ENCODE peak calls at places on chromosome X, in four cellular contexts. R is HepG2, U is K562, I is GM12878. B is an unnamed sample.

GRCh38 chrX:82589410-82589809 is 918.7 kb upstream of the POU3F4 start:
- DNase-seq in R (no peak), U (no peak), I (no peak), B (no peak)

GRCh38 chrX:150898343-150899190 is at the start of gene CD99L2:
- DNase-seq in R (peak; percentile 52), U (peak; percentile 94), I (no peak), B (peak; percentile 87)

GRCh38 chrX:38754102-38754790 is 47.0 kb upstream of the MID1IP1 start:
- DNase-seq in R (peak; percentile 19), U (peak; percentile 25), I (peak; percentile 31), B (peak; percentile 12)

GRCh38 chrX:72621163-72621562 is 48.5 kb upstream of the HDAC8 start:
- DNase-seq in R (no peak), U (no peak), I (no peak), B (no peak)

GRCh38 chrX:49838374-49838773 is 9.3 kb downstream of the PAGE4 start:
- DNase-seq in R (peak; percentile 37), U (peak; percentile 19), I (no peak), B (peak; percentile 24)

GRCh38 chrX:128975716-128976115 is 547.6 kb downstream of the SMARCA1 start:
- DNase-seq in R (peak; percentile 23), U (peak; percentile 6), I (no peak), B (peak; percentile 75)

GRCh38 chrX:19017271-19017670 is 33.4 kb upstream of the PHKA2 start:
- DNase-seq in R (peak; percentile 13), U (peak; percentile 49), I (no peak), B (peak; percentile 20)

GRCh38 chrX:132181364-132181763 is 37.9 kb downstream of the RAP2C start:
- DNase-seq in R (no peak), U (no peak), I (no peak), B (no peak)

GRCh38 chrX:40047485-40047884 is 50.3 kb downstream of the BCOR start:
- DNase-seq in R (no peak), U (no peak), I (no peak), B (no peak)

GRCh38 chrX:40152706-40153334 is 55.1 kb upstream of the BCOR start:
- DNase-seq in R (no peak), U (peak; percentile 48), I (no peak), B (no peak)

GRCh38 chrX:38632516-38632915 is 71.2 kb downstream of the TSPAN7 start:
- DNase-seq in R (no peak), U (no peak), I (no peak), B (no peak)

GRCh38 chrX:41561045-41561444 is 113.9 kb downstream of the NYX start:
- DNase-seq in R (no peak), U (peak; percentile 19), I (peak; percentile 17), B (no peak)

GRCh38 chrX:87805829-87806490 is 288.4 kb downstream of the KLHL4 start:
- DNase-seq in R (no peak), U (no peak), I (no peak), B (no peak)

GRCh38 chrX:39907964-39908616 is 189.7 kb downstream of the BCOR start:
- DNase-seq in R (peak; percentile 61), U (no peak), I (no peak), B (no peak)

GRCh38 chrX:40260123-40260751 is 162.5 kb upstream of the BCOR start:
- DNase-seq in R (no peak), U (no peak), I (no peak), B (no peak)

GRCh38 chrX:154730271-154730883 is 20.5 kb downstream of the GAB3 start:
- DNase-seq in R (no peak), U (no peak), I (no peak), B (no peak)
- TF ChIP-seq MAX in R (no peak), U (no peak), I (no peak), B (no peak)

GRCh38 chrX:136608295-136608933 is 39.5 kb upstream of the CD40LG start:
- DNase-seq in R (no peak), U (no peak), I (no peak), B (peak; percentile 42)
- TF ChIP-seq CBFB in R (no peak), U (no peak), I (no peak), B (no peak)

GRCh38 chrX:135543924-135544323 is 23.5 kb downstream of the INTS6L start:
- DNase-seq in R (no peak), U (no peak), I (no peak), B (peak; percentile 40)
- TF ChIP-seq MAX in R (no peak), U (no peak), I (no peak), B (no peak)

GRCh38 chrX:8726031-8726652 is 5.8 kb downstream of the ANOS1 start:
- DNase-seq in R (no peak), U (no peak), I (no peak), B (no peak)
- TF ChIP-seq CBFB in R (no peak), U (no peak), I (no peak), B (no peak)

GRCh38 chrX:112931478-112931877 is 90.8 kb upstream of the AMOT start:
- DNase-seq in R (no peak), U (no peak), I (no peak), B (no peak)
- TF ChIP-seq MAX in R (no peak), U (no peak), I (no peak), B (no peak)

GRCh38 chrX:20461576-20461975 is 194.9 kb upstream of the RPS6KA3 start:
- DNase-seq in R (no peak), U (no peak), I (no peak), B (no peak)
- TF ChIP-seq CBFB in R (no peak), U (no peak), I (no peak), B (no peak)

DNA sequence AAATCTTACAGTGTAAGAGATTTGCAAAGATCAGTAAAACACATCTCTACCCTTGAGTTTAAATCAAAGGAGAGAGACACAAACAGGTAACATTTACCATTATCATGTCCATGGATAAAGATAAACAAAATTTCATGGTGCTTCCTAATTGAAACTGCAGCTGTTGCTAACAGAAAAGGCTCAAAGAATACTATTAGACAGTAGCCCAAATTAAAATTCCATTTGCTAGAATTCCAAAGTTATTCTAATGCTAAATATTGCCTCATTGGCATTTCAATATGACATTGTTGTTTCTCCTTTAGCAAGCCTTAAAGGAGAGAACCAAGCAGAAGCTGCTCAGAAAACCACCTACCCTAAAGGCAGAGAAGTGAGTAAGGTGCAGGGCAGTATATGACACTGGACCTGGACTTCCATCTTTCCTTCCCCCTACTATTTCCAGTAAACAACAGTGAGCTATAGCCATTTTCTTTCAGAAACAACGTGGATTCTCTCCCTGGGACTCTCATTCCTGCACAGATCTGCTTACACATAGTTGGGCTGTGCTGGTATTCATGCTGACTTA is 19.5 kb upstream of the ZCCHC13 start:
- DNase-seq in R (no peak), U (no peak), I (no peak), B (no peak)
- TF ChIP-seq MAX in R (no peak), U (no peak), I (no peak), B (no peak)

GRCh38 chrX:92213781-92214180 is 434.6 kb downstream of the PCDH11X start:
- DNase-seq in R (no peak), U (no peak), I (no peak), B (no peak)
- TF ChIP-seq CBFB in R (no peak), U (no peak), I (no peak), B (no peak)

B was measured in WTC11.